ENCODE peak calls at places on chromosomes 16 and 17, in seven cellular contexts. One of them, this sample, is unnamed.

GRCh38 chr17:21218831-21219380 is 4.9 kb upstream of the TMEM11 start:
- DNase-seq in H1: no peak
- DNase-seq in mesenchymal stem cell: no peak
- DNase-seq in trophoblast cell: no peak
- DNase-seq in IMR-90: no peak
- DNase-seq in mesendoderm: no peak
- DNase-seq in neuronal stem cell: no peak
- DNase-seq in this sample: no peak

GRCh38 chr17:76645481-76645880 is 1.9 kb upstream of the ST6GALNAC1 start:
- DNase-seq in H1: no peak
- DNase-seq in mesenchymal stem cell: no peak
- DNase-seq in trophoblast cell: no peak
- DNase-seq in IMR-90: no peak
- DNase-seq in mesendoderm: no peak
- DNase-seq in neuronal stem cell: no peak
- DNase-seq in this sample: no peak

GRCh38 chr16:9136596-9136995 is 45.2 kb downstream of the HAPSTR1 start:
- DNase-seq in H1: no peak
- DNase-seq in mesenchymal stem cell: no peak
- DNase-seq in trophoblast cell: no peak
- DNase-seq in IMR-90: no peak
- DNase-seq in mesendoderm: no peak
- DNase-seq in neuronal stem cell: no peak
- DNase-seq in this sample: no peak

GRCh38 chr16:12092347-12092882 is 115.9 kb downstream of the SNX29 start:
- DNase-seq in H1: no peak
- DNase-seq in mesenchymal stem cell: peak; percentile 91
- DNase-seq in trophoblast cell: no peak
- DNase-seq in IMR-90: peak; percentile 95
- DNase-seq in mesendoderm: no peak
- DNase-seq in neuronal stem cell: no peak
- DNase-seq in this sample: no peak

GRCh38 chr16:84595052-84595481 is 22.8 kb downstream of the COTL1 start:
- DNase-seq in H1: no peak
- DNase-seq in mesenchymal stem cell: no peak
- DNase-seq in trophoblast cell: no peak
- DNase-seq in IMR-90: no peak
- DNase-seq in mesendoderm: no peak
- DNase-seq in neuronal stem cell: no peak
- DNase-seq in this sample: peak; percentile 22

GRCh38 chr17:82487898-82488297 is 29.4 kb downstream of the NARF start:
- DNase-seq in H1: no peak
- DNase-seq in mesenchymal stem cell: no peak
- DNase-seq in trophoblast cell: no peak
- DNase-seq in IMR-90: no peak
- DNase-seq in mesendoderm: no peak
- DNase-seq in neuronal stem cell: no peak
- DNase-seq in this sample: no peak

GRCh38 chr17:58334661-58335060 is 6.1 kb upstream of the TSPOAP1 start:
- DNase-seq in H1: no peak
- DNase-seq in mesenchymal stem cell: no peak
- DNase-seq in trophoblast cell: no peak
- DNase-seq in IMR-90: no peak
- DNase-seq in mesendoderm: no peak
- DNase-seq in neuronal stem cell: no peak
- DNase-seq in this sample: no peak

GRCh38 chr17:64005734-64006167 is 7.6 kb downstream of the PRR29 start:
- DNase-seq in H1: no peak
- DNase-seq in mesenchymal stem cell: no peak
- DNase-seq in trophoblast cell: no peak
- DNase-seq in IMR-90: no peak
- DNase-seq in mesendoderm: no peak
- DNase-seq in neuronal stem cell: no peak
- DNase-seq in this sample: peak; percentile 27

GRCh38 chr17:61583242-61583641 is 7.8 kb downstream of the NACA2 start:
- DNase-seq in H1: no peak
- DNase-seq in mesenchymal stem cell: peak; percentile 69
- DNase-seq in trophoblast cell: no peak
- DNase-seq in IMR-90: peak; percentile 83
- DNase-seq in mesendoderm: peak; percentile 35
- DNase-seq in neuronal stem cell: no peak
- DNase-seq in this sample: no peak

GRCh38 chr16:58639836-58640235 is 10.2 kb upstream of the CNOT1 start:
- DNase-seq in H1: no peak
- DNase-seq in mesenchymal stem cell: no peak
- DNase-seq in trophoblast cell: peak; percentile 76
- DNase-seq in IMR-90: no peak
- DNase-seq in mesendoderm: peak; percentile 35
- DNase-seq in neuronal stem cell: no peak
- DNase-seq in this sample: no peak

GRCh38 chr17:49285716-49286115 is 55.1 kb upstream of the PHOSPHO1 start:
- DNase-seq in H1: no peak
- DNase-seq in mesenchymal stem cell: no peak
- DNase-seq in trophoblast cell: no peak
- DNase-seq in IMR-90: no peak
- DNase-seq in mesendoderm: peak; percentile 55
- DNase-seq in neuronal stem cell: no peak
- DNase-seq in this sample: peak; percentile 31

GRCh38 chr16:278863-279366 is 1.5 kb upstream of the ARHGDIG start:
- DNase-seq in H1: no peak
- DNase-seq in mesenchymal stem cell: peak; percentile 37
- DNase-seq in trophoblast cell: no peak
- DNase-seq in IMR-90: peak; percentile 17
- DNase-seq in mesendoderm: peak; percentile 72
- DNase-seq in neuronal stem cell: no peak
- DNase-seq in this sample: no peak

GRCh38 chr17:9842057-9842758 is 16.5 kb downstream of the GLP2R start:
- DNase-seq in H1: no peak
- DNase-seq in mesenchymal stem cell: peak; percentile 91
- DNase-seq in trophoblast cell: no peak
- DNase-seq in IMR-90: peak; percentile 77
- DNase-seq in mesendoderm: no peak
- DNase-seq in neuronal stem cell: no peak
- DNase-seq in this sample: peak; percentile 26
- H3K4ac ChIP-seq in H1: no peak overlapping the region
- H3K4ac ChIP-seq in mesenchymal stem cell: peak overlapping the region; percentile 65
- H3K4ac ChIP-seq in trophoblast cell: no peak overlapping the region
- H3K4ac ChIP-seq in IMR-90: peak overlapping the region; percentile 62
- H3K4ac ChIP-seq in mesendoderm: no peak overlapping the region
- H3K4ac ChIP-seq in neuronal stem cell: no peak overlapping the region
- H3K4ac ChIP-seq in this sample: no peak overlapping the region

GRCh38 chr17:81180836-81181810 is 15.1 kb upstream of the AATK start:
- DNase-seq in H1: no peak
- DNase-seq in mesenchymal stem cell: no peak
- DNase-seq in trophoblast cell: no peak
- DNase-seq in IMR-90: no peak
- DNase-seq in mesendoderm: no peak
- DNase-seq in neuronal stem cell: no peak
- DNase-seq in this sample: no peak

GRCh38 chr17:81181811-81182185 is 15.8 kb upstream of the AATK start:
- DNase-seq in H1: no peak
- DNase-seq in mesenchymal stem cell: no peak
- DNase-seq in trophoblast cell: no peak
- DNase-seq in IMR-90: no peak
- DNase-seq in mesendoderm: no peak
- DNase-seq in neuronal stem cell: no peak
- DNase-seq in this sample: no peak

GRCh38 chr17:81179220-81179619 is 13.2 kb upstream of the AATK start:
- DNase-seq in H1: no peak
- DNase-seq in mesenchymal stem cell: no peak
- DNase-seq in trophoblast cell: no peak
- DNase-seq in IMR-90: no peak
- DNase-seq in mesendoderm: no peak
- DNase-seq in neuronal stem cell: no peak
- DNase-seq in this sample: no peak

GRCh38 chr17:81178136-81179091 is 12.4 kb upstream of the AATK start:
- DNase-seq in H1: no peak
- DNase-seq in mesenchymal stem cell: no peak
- DNase-seq in trophoblast cell: no peak
- DNase-seq in IMR-90: no peak
- DNase-seq in mesendoderm: no peak
- DNase-seq in neuronal stem cell: no peak
- DNase-seq in this sample: no peak

GRCh38 chr17:81179861-81180260 is 13.8 kb upstream of the AATK start:
- DNase-seq in H1: no peak
- DNase-seq in mesenchymal stem cell: no peak
- DNase-seq in trophoblast cell: no peak
- DNase-seq in IMR-90: no peak
- DNase-seq in mesendoderm: no peak
- DNase-seq in neuronal stem cell: no peak
- DNase-seq in this sample: no peak
- H3K4ac ChIP-seq in H1: no peak overlapping the region
- H3K4ac ChIP-seq in mesenchymal stem cell: no peak overlapping the region
- H3K4ac ChIP-seq in trophoblast cell: no peak overlapping the region
- H3K4ac ChIP-seq in IMR-90: no peak overlapping the region
- H3K4ac ChIP-seq in mesendoderm: no peak overlapping the region
- H3K4ac ChIP-seq in neuronal stem cell: peak overlapping the region; percentile 53
- H3K4ac ChIP-seq in this sample: no peak overlapping the region

DNA sequence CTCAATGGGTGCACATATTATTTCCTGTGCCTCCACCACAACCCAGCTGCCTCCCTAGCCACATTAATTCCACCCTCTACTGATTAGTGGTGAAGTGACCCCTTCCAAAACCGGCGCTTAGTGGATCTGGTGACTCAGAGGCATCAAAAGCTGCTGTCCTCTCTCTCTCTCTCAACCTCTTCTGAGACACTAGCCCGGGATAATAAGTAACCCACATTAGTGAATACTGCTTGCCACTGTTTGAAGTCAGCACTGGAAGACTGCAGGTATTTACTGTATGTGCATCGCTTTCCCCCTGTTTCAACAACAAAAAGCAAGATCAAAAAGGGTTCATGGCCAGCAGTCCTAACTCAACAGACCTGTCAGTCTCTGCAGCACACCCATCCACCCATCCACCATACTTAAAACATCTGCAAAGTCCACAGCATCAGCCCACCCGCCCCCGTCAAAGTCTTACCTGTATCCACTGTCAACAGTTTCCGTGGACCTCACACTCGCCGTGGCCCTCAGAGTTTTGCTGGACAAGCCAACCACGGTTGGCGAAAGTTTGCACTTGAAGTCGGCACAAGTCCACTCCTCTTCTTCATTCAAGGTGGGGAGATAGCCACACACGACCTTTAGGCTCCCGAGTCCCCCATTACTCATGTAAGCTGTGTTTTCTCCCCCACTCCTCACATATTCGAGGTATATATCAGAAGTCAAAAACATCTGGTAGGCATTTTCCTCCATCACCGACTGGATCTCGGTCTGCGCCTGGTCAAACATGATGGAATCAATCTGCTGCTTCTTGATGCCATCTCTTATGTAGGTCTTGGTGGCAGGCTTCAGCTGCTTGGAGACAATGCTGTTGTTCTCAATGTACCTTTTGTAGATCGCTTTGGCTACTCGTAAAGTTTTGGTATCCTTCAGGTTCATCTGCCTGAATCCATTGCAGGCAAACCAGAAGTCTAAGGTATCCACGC is 3.8 kb downstream of the AXIN2 start:
- DNase-seq in H1: no peak
- DNase-seq in mesenchymal stem cell: peak; percentile 16
- DNase-seq in trophoblast cell: no peak
- DNase-seq in IMR-90: peak; percentile 55
- DNase-seq in mesendoderm: no peak
- DNase-seq in neuronal stem cell: no peak
- DNase-seq in this sample: no peak
- H3K4ac ChIP-seq in H1: peak overlapping the region; percentile 41
- H3K4ac ChIP-seq in mesenchymal stem cell: no peak overlapping the region
- H3K4ac ChIP-seq in trophoblast cell: no peak overlapping the region
- H3K4ac ChIP-seq in IMR-90: no peak overlapping the region
- H3K4ac ChIP-seq in mesendoderm: no peak overlapping the region
- H3K4ac ChIP-seq in neuronal stem cell: no peak overlapping the region
- H3K4ac ChIP-seq in this sample: no peak overlapping the region

DNA sequence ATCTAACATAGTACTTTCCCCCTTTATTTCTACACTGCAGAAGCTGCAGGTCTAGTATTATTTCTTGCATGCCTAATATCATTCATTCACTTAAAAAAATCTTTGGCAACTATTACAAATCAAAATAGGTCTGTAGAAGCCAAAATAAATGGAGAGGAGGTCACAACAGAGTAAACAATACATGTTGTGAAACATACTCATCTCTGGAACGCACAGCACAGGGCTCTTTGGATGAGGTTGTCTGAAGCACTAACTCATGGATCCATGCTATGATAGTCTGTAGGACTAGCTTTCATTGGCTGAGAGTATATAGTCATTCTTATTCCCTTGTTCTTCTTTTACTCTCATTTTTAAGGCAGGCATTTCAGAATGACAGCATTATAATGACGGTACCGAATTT is 21.3 kb downstream of the MYO1D start:
- DNase-seq in H1: no peak
- DNase-seq in mesenchymal stem cell: no peak
- DNase-seq in trophoblast cell: no peak
- DNase-seq in IMR-90: no peak
- DNase-seq in mesendoderm: no peak
- DNase-seq in neuronal stem cell: no peak
- DNase-seq in this sample: no peak
- H3K4ac ChIP-seq in H1: no peak overlapping the region
- H3K4ac ChIP-seq in mesenchymal stem cell: no peak overlapping the region
- H3K4ac ChIP-seq in trophoblast cell: no peak overlapping the region
- H3K4ac ChIP-seq in IMR-90: no peak overlapping the region
- H3K4ac ChIP-seq in mesendoderm: no peak overlapping the region
- H3K4ac ChIP-seq in neuronal stem cell: no peak overlapping the region
- H3K4ac ChIP-seq in this sample: no peak overlapping the region

GRCh38 chr16:82396509-82396908 is 226.5 kb upstream of the MPHOSPH6 start:
- DNase-seq in H1: no peak
- DNase-seq in mesenchymal stem cell: no peak
- DNase-seq in trophoblast cell: no peak
- DNase-seq in IMR-90: no peak
- DNase-seq in mesendoderm: no peak
- DNase-seq in neuronal stem cell: no peak
- DNase-seq in this sample: no peak
- H3K4ac ChIP-seq in H1: no peak overlapping the region
- H3K4ac ChIP-seq in mesenchymal stem cell: no peak overlapping the region
- H3K4ac ChIP-seq in trophoblast cell: no peak overlapping the region
- H3K4ac ChIP-seq in IMR-90: no peak overlapping the region
- H3K4ac ChIP-seq in mesendoderm: no peak overlapping the region
- H3K4ac ChIP-seq in neuronal stem cell: no peak overlapping the region
- H3K4ac ChIP-seq in this sample: no peak overlapping the region

GRCh38 chr17:4827399-4827798 is 5.7 kb upstream of the MINK1 start:
- DNase-seq in H1: no peak
- DNase-seq in mesenchymal stem cell: no peak
- DNase-seq in trophoblast cell: no peak
- DNase-seq in IMR-90: no peak
- DNase-seq in mesendoderm: peak; percentile 56
- DNase-seq in neuronal stem cell: no peak
- DNase-seq in this sample: no peak
- H3K4ac ChIP-seq in H1: no peak overlapping the region
- H3K4ac ChIP-seq in mesenchymal stem cell: no peak overlapping the region
- H3K4ac ChIP-seq in trophoblast cell: no peak overlapping the region
- H3K4ac ChIP-seq in IMR-90: no peak overlapping the region
- H3K4ac ChIP-seq in mesendoderm: no peak overlapping the region
- H3K4ac ChIP-seq in neuronal stem cell: no peak overlapping the region
- H3K4ac ChIP-seq in this sample: no peak overlapping the region

DNA sequence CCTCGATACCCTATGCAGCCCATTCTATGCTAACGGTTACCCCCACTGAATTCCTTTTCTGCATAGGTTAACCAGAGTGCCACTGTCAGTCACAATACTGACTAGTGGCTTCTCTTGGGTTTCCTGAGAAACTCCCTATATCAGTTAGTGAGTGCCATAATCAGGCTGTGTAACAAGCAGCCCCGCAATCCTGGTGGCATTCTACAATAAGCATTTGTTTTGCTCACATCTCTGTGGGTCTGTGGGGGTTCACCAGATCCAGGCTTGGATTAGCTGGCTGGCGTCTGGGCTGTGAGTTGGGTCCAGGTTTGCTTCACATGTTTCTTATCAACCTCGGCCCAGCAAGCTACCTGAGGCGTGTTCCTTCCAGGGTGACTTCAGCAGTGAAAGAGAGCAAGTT is 42.4 kb downstream of the TMEM235 start:
- DNase-seq in H1: no peak
- DNase-seq in mesenchymal stem cell: no peak
- DNase-seq in trophoblast cell: no peak
- DNase-seq in IMR-90: no peak
- DNase-seq in mesendoderm: no peak
- DNase-seq in neuronal stem cell: no peak
- DNase-seq in this sample: no peak
- H3K4ac ChIP-seq in H1: no peak overlapping the region
- H3K4ac ChIP-seq in mesenchymal stem cell: no peak overlapping the region
- H3K4ac ChIP-seq in trophoblast cell: no peak overlapping the region
- H3K4ac ChIP-seq in IMR-90: no peak overlapping the region
- H3K4ac ChIP-seq in mesendoderm: peak overlapping the region; percentile 25
- H3K4ac ChIP-seq in neuronal stem cell: no peak overlapping the region
- H3K4ac ChIP-seq in this sample: no peak overlapping the region